ENCODE peak calls at places on chromosome 9, in six cellular contexts. One of them, this sample, is unnamed. For H3K9me3, the result is how much of the 10 kb centered on the place peaks cover.

GRCh38 chr9:107481035-107481434 is 8.5 kb downstream of the KLF4 start:
- DNase-seq in H1: no peak
- DNase-seq in ovary: no peak
- DNase-seq in A549: peak
- DNase-seq in tibial nerve: no peak
- DNase-seq in HepG2: no peak
- DNase-seq in this sample: no peak

GRCh38 chr9:33263131-33263935 is 1.2 kb downstream of the BAG1 start:
- DNase-seq in tibial nerve: no peak
- DNase-seq in A549: no peak
- DNase-seq in HepG2: peak
- DNase-seq in H1: no peak
- DNase-seq in ovary: peak
- DNase-seq in this sample: no peak

GRCh38 chr9:119004618-119004990 is 364.6 kb downstream of the BRINP1 start:
- DNase-seq in ovary: no peak
- DNase-seq in H1: no peak
- DNase-seq in tibial nerve: peak
- DNase-seq in HepG2: peak
- DNase-seq in A549: no peak
- DNase-seq in this sample: peak

GRCh38 chr9:129669946-129670345 is 4.5 kb downstream of the PRRX2 start:
- DNase-seq in HepG2: no peak
- DNase-seq in H1: no peak
- DNase-seq in tibial nerve: no peak
- DNase-seq in ovary: no peak
- DNase-seq in A549: no peak
- DNase-seq in this sample: no peak

GRCh38 chr9:15851766-15852165 is 298.9 kb downstream of the CCDC171 start:
- DNase-seq in A549: no peak
- DNase-seq in ovary: no peak
- DNase-seq in tibial nerve: no peak
- DNase-seq in H1: no peak
- DNase-seq in HepG2: no peak
- DNase-seq in this sample: no peak

GRCh38 chr9:118882674-118883073 is 486.6 kb downstream of the BRINP1 start:
- DNase-seq in H1: no peak
- DNase-seq in A549: no peak
- DNase-seq in ovary: no peak
- DNase-seq in HepG2: no peak
- DNase-seq in tibial nerve: no peak
- DNase-seq in this sample: no peak

GRCh38 chr9:27394154-27394825 is 97.3 kb upstream of the EQTN start:
- DNase-seq in HepG2: no peak
- DNase-seq in ovary: no peak
- DNase-seq in tibial nerve: no peak
- DNase-seq in H1: no peak
- DNase-seq in A549: no peak
- DNase-seq in this sample: no peak

GRCh38 chr9:76927540-76928240 is 21.8 kb upstream of the PRUNE2 start:
- DNase-seq in H1: no peak
- DNase-seq in ovary: no peak
- DNase-seq in tibial nerve: no peak
- DNase-seq in HepG2: no peak
- DNase-seq in A549: no peak
- DNase-seq in this sample: no peak

GRCh38 chr9:125272697-125273096 is 11.1 kb downstream of the GAPVD1 start:
- DNase-seq in HepG2: peak
- DNase-seq in ovary: no peak
- DNase-seq in A549: no peak
- DNase-seq in H1: no peak
- DNase-seq in tibial nerve: no peak
- DNase-seq in this sample: no peak

GRCh38 chr9:112777914-112778313 is 27.4 kb downstream of the SNX30 start:
- DNase-seq in tibial nerve: no peak
- DNase-seq in A549: no peak
- DNase-seq in HepG2: no peak
- DNase-seq in ovary: no peak
- DNase-seq in H1: no peak
- DNase-seq in this sample: no peak

GRCh38 chr9:124110307-124110915 is 98.8 kb downstream of the LHX2 start:
- DNase-seq in HepG2: peak
- DNase-seq in tibial nerve: peak
- DNase-seq in ovary: peak
- DNase-seq in A549: peak
- DNase-seq in H1: no peak
- DNase-seq in this sample: peak

GRCh38 chr9:37302277-37302676 is 120.2 kb upstream of the GRHPR start:
- DNase-seq in H1: no peak
- DNase-seq in tibial nerve: no peak
- DNase-seq in HepG2: no peak
- DNase-seq in A549: no peak
- DNase-seq in ovary: no peak
- DNase-seq in this sample: no peak

GRCh38 chr9:123438821-123439220 is 82.8 kb downstream of the CRB2 start:
- DNase-seq in HepG2: peak
- DNase-seq in ovary: no peak
- DNase-seq in tibial nerve: no peak
- DNase-seq in H1: peak
- DNase-seq in A549: no peak
- DNase-seq in this sample: no peak

GRCh38 chr9:3401556-3401955 is 124.2 kb downstream of the RFX3 start:
- DNase-seq in A549: no peak
- DNase-seq in ovary: no peak
- DNase-seq in HepG2: no peak
- DNase-seq in tibial nerve: no peak
- DNase-seq in H1: no peak
- DNase-seq in this sample: no peak

GRCh38 chr9:136670571-136671253 is 8.0 kb downstream of the EGFL7 start:
- DNase-seq in A549: no peak
- DNase-seq in ovary: no peak
- DNase-seq in H1: no peak
- DNase-seq in HepG2: no peak
- DNase-seq in tibial nerve: no peak
- DNase-seq in this sample: no peak

GRCh38 chr9:14251146-14252071 is 62.5 kb downstream of the NFIB start:
- DNase-seq in ovary: peak
- DNase-seq in tibial nerve: peak
- DNase-seq in HepG2: peak
- DNase-seq in H1: no peak
- DNase-seq in A549: peak
- DNase-seq in this sample: peak

GRCh38 chr9:118362123-118362522 is 657.9 kb downstream of the TLR4 start:
- DNase-seq in H1: no peak
- DNase-seq in A549: no peak
- DNase-seq in ovary: no peak
- DNase-seq in tibial nerve: no peak
- DNase-seq in HepG2: no peak
- DNase-seq in this sample: no peak

GRCh38 chr9:135213566-135213965 is 126.1 kb downstream of the OLFM1 start:
- DNase-seq in A549: no peak
- DNase-seq in H1: no peak
- DNase-seq in tibial nerve: no peak
- DNase-seq in ovary: no peak
- DNase-seq in HepG2: no peak
- DNase-seq in this sample: no peak

GRCh38 chr9:38047301-38048251 is 21.5 kb downstream of the SHB start:
- DNase-seq in H1: peak
- DNase-seq in HepG2: peak
- DNase-seq in A549: peak
- DNase-seq in ovary: no peak
- DNase-seq in tibial nerve: no peak
- DNase-seq in this sample: peak

GRCh38 chr9:108333406-108334031 is 522.3 kb downstream of the ACTL7B start:
- DNase-seq in HepG2: peak
- DNase-seq in A549: no peak
- DNase-seq in H1: no peak
- DNase-seq in tibial nerve: no peak
- DNase-seq in ovary: no peak
- DNase-seq in this sample: no peak

GRCh38 chr9:78510035-78510434 is 213.1 kb downstream of the PSAT1 start:
- DNase-seq in HepG2: no peak
- DNase-seq in tibial nerve: no peak
- DNase-seq in H1: no peak
- DNase-seq in ovary: no peak
- DNase-seq in A549: no peak
- DNase-seq in this sample: no peak

GRCh38 chr9:78519786-78520185 is 222.9 kb downstream of the PSAT1 start:
- DNase-seq in ovary: no peak
- DNase-seq in A549: no peak
- DNase-seq in HepG2: no peak
- DNase-seq in H1: no peak
- DNase-seq in tibial nerve: no peak
- DNase-seq in this sample: no peak

DNA sequence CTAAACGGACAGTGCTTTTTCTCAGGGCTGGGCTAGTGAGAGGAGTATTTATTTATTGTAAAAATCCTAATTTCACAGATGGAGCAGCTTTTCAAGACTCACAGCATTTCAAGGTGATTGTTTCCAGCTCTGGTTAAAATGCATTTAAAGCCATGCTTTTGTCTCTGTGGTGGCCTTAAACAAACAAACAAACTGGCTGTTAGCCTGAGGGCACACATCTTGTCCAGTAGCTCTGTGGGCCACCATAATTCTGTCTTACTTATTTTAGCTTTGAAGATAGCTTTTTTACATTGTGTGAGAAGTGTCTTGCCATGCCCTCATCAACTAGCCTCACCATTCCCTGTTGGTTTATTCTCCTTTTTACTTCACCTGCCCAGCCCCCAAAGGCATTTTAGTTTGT is 218.2 kb downstream of the PSAT1 start:
- DNase-seq in A549: no peak
- DNase-seq in ovary: no peak
- DNase-seq in H1: no peak
- DNase-seq in tibial nerve: no peak
- DNase-seq in HepG2: no peak
- DNase-seq in this sample: no peak
- H3K9me3 ChIP-seq in A549: under half
- H3K9me3 ChIP-seq in ovary: under half
- H3K9me3 ChIP-seq in H1: under half
- H3K9me3 ChIP-seq in tibial nerve: under half
- H3K9me3 ChIP-seq in HepG2: under half
- H3K9me3 ChIP-seq in this sample: under half

DNA sequence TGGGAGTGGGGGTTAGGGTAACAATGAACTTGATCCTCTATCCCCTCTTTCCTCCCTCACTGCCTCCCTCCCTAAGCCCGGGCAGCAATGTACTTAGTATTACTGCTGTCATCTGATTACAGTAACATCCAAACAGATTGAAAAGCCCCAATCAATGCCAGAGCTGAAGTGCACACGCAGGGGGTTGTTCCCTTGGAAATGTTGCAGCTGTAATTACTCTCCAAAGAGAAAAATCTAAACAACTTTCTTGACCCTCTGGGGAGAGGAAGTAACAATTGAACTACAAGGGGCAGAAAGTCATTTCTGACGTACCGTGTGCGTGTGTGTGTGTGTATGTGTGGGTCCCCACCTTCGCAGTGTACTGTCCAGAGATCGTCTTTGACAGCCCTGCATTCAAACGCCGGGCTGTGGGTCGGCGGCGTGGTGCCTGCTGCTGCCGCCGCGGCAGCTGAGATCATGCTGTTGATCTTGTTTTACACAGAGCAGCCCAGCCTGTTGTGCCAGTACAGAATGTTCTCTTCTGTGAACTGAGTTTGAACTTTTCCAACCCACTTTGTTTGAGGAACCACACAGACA is 66.0 kb upstream of the KLF9 start:
- DNase-seq in HepG2: no peak
- DNase-seq in tibial nerve: peak
- DNase-seq in ovary: peak
- DNase-seq in H1: no peak
- DNase-seq in A549: no peak
- DNase-seq in this sample: peak
- TF ChIP-seq EP300 in HepG2: no peak
- TF ChIP-seq EP300 in tibial nerve: peak
- TF ChIP-seq EP300 in ovary: peak
- TF ChIP-seq EP300 in H1: no peak
- TF ChIP-seq EP300 in A549: no peak
- TF ChIP-seq EP300 in this sample: peak

DNA sequence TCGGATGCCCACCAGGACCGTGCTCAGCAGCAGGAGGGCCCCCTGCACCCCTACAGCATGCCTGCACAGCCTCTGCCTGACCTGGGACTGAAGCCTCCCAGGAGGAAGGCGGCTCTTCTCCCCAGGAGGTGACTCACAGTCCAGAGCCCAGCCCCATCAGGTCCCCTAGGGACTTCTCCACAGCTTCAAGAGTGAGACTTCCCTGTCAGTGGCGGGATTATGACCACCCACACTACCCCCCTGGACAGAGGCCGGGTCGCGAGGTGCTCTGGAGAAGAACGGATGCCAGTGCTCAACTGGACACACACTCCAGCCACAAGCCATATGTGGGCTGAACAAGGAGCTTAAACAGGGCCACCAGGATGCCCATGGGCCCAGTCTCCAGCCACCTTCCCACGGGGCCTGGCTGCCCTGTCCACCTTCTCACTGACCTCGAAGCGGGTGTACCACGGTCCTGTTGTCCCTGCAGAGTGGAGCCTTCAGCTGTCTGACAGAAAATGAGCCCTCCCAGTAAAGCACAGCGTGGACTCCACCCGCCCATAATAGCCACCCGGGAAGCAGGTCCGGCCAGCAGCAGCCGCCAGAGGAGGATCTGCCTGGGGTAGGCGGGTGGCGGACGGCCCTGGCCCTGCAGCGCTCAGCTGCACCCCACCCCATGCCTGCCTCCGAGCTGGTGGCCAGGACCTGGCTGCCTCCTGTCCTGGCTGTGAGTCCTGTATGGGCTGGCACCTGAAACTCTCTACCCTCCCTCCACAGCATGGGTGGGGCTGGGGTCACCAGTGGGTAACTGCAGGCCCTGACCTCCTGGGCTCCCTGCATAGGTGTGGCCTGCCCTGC is 54.7 kb downstream of the SEMA4D start:
- DNase-seq in tibial nerve: no peak
- DNase-seq in ovary: no peak
- DNase-seq in H1: no peak
- DNase-seq in HepG2: no peak
- DNase-seq in A549: no peak
- DNase-seq in this sample: no peak
- H3K27ac ChIP-seq in tibial nerve: peak
- H3K27ac ChIP-seq in ovary: no peak
- H3K27ac ChIP-seq in H1: no peak
- H3K27ac ChIP-seq in HepG2: no peak
- H3K27ac ChIP-seq in A549: no peak
- H3K27ac ChIP-seq in this sample: peak

DNA sequence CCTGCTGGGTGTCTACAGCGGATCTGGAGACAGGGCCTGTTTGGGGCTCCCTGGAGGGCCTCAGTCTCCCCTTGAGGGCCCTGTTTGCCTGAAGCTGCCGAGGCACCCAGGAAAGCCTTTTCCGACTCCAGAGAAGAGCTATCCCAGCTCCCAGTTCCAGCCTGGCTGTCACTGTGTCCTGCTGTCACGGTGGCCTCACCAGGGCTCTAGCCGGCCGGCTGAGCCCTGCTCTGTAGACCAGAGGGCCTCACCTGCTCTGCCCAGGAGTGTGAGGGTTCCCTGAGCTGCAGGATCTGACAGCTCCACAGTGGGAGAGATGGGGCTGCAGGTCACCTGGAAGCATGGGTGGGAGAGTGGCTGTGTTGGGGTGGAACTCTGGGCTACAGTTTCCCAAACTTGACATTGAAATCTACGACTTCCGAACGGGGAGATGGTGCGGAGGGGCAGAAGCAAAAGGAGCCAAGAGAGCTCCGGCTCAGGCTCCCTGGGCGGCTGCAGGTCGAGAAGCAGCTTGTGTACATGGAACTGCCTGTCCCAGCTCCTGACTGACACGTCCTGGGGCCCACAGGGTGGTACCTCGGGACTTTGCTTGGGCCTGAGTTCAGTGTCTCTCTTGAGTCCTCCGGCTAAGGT is 94.9 kb downstream of the CACNA1B start:
- DNase-seq in ovary: no peak
- DNase-seq in HepG2: no peak
- DNase-seq in tibial nerve: no peak
- DNase-seq in H1: no peak
- DNase-seq in A549: no peak
- DNase-seq in this sample: no peak
- H3K9me3 ChIP-seq in ovary: under half
- H3K9me3 ChIP-seq in HepG2: under half
- H3K9me3 ChIP-seq in tibial nerve: under half
- H3K9me3 ChIP-seq in H1: under half
- H3K9me3 ChIP-seq in A549: under half
- H3K9me3 ChIP-seq in this sample: under half